ENCODE peak calls at places on chromosomes 3 and 15, in eight cellular contexts. R is A549, J is WTC11, A is HepG2, F is HCT116, P is H1, E is endothelial cell of umbilical vein, Y is GM12878. T is an unnamed sample.

GRCh38 chr15:48810414-48811324 is at the start of gene CEP152:
- DNase-seq in P (peak; percentile 100), F (peak; percentile 99), E (peak; percentile 100), R (peak; percentile 98), A (peak; percentile 98), Y (peak; percentile 98), J (peak; percentile 99), T (peak; percentile 98)

GRCh38 chr15:42159381-42160015 is 3.1 kb upstream of the PLA2G4F start:
- DNase-seq in F (no peak), Y (no peak), J (no peak), E (no peak), R (no peak), A (no peak), P (no peak), T (no peak)

GRCh38 chr15:79394231-79394630 is 37.9 kb upstream of the MINAR1 start:
- DNase-seq in A (no peak), Y (no peak), J (no peak), P (no peak), R (no peak), F (no peak), E (peak; percentile 25), T (no peak)

GRCh38 chr3:169085827-169086226 is 577.7 kb downstream of the MECOM start:
- DNase-seq in E (no peak), R (no peak), A (no peak), P (no peak), J (no peak), F (no peak), Y (no peak), T (no peak)

GRCh38 chr3:134093906-134094305 is 64.2 kb upstream of the SLCO2A1 start:
- DNase-seq in P (no peak), J (no peak), F (no peak), A (no peak), Y (no peak), E (no peak), R (no peak), T (no peak)

GRCh38 chr15:41043276-41043675 is 72.8 kb downstream of the INO80 start:
- DNase-seq in J (no peak), E (peak; percentile 11), R (no peak), P (no peak), A (peak; percentile 13), F (no peak), Y (no peak), T (no peak)

GRCh38 chr3:152127058-152127457 is 141.7 kb upstream of the MBNL1 start:
- DNase-seq in J (no peak), R (no peak), A (no peak), P (no peak), Y (peak; percentile 85), E (no peak), F (no peak), T (no peak)

GRCh38 chr3:10023587-10024310 is 2.5 kb upstream of the FANCD2 start:
- DNase-seq in P (no peak), A (no peak), E (no peak), Y (no peak), R (no peak), J (no peak), F (no peak), T (no peak)

GRCh38 chr3:182487048-182487447 is 306.3 kb upstream of the ATP11B start:
- DNase-seq in J (no peak), P (no peak), F (no peak), E (no peak), A (no peak), R (no peak), Y (no peak), T (no peak)

GRCh38 chr15:46309914-46310313 is 675.1 kb downstream of the SQOR start:
- DNase-seq in E (no peak), F (no peak), R (no peak), A (no peak), P (no peak), Y (no peak), J (peak; percentile 17), T (no peak)

GRCh38 chr3:71211083-71211482 is 372.4 kb downstream of the FOXP1 start:
- DNase-seq in P (no peak), Y (no peak), J (no peak), E (no peak), R (no peak), A (no peak), F (no peak), T (no peak)
- TF ChIP-seq MAX in P (no peak), Y (no peak), J (no peak), E (no peak), R (no peak), A (no peak), F (no peak), T (no peak)

GRCh38 chr15:66981746-66982145 is 83.7 kb upstream of the SMAD3 start:
- DNase-seq in A (no peak), E (no peak), J (no peak), P (no peak), R (no peak), Y (no peak), F (no peak), T (no peak)

GRCh38 chr15:66985653-66986052 is 79.7 kb upstream of the SMAD3 start:
- DNase-seq in R (no peak), P (no peak), E (no peak), Y (no peak), J (no peak), A (no peak), F (no peak), T (no peak)

GRCh38 chr15:66982250-66982649 is 83.2 kb upstream of the SMAD3 start:
- DNase-seq in J (no peak), P (no peak), Y (no peak), F (no peak), R (no peak), E (no peak), A (no peak), T (no peak)

GRCh38 chr15:66982816-66983215 is 82.6 kb upstream of the SMAD3 start:
- DNase-seq in A (no peak), R (no peak), P (no peak), J (no peak), E (no peak), F (no peak), Y (no peak), T (no peak)

DNA sequence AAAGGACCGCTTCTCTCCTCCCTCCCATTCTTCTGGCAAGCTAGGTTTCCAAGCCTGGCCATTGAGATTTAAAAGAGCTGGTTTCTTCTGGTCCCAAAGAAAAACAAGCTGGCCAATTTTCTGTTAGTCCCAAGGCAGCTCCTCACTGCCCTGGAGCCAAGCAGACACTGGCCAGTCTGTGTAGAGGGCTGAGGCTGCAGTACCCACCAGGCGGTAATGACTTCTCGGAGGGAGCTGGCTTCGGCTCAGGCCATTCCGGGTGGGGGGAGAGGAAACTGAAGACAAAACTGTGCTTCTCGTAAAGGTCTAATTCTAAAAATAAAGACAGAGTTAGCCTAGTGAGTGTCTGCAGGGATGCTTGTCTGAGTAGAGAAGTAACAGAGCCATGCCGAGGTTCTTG is 78.5 kb upstream of the SMAD3 start:
- DNase-seq in F (no peak), P (no peak), E (no peak), R (no peak), Y (no peak), A (no peak), J (no peak), T (no peak)
- TF ChIP-seq MAX in F (no peak), P (no peak), E (no peak), R (no peak), Y (no peak), A (no peak), J (no peak), T (no peak)

DNA sequence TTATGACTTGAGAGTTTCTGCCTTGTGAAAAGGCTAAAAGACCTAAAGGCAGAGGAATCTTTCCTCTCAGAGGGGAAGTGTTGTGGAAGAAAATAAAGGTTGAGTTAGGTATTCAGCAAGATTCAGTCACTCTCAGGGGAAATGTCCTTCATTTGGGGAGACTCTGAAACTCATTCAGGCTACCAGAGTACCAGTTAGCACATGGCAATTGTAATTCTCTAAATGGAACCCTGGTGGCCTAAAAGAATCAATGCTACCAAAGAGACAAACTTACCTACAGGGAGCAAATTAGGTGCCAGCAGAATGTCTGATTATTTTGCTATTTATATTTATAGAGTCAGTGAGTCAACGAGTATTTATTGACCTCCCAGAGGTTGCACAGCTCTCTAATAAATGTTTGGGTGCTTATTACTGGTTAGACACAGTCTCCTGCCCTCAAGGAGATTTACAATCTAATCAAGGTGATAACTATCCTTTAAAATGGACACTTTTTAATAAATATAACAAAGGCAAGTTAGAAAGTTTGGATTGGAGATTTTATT is 33.9 kb upstream of the CDIN1 start:
- DNase-seq in P (no peak), E (no peak), F (no peak), A (no peak), R (no peak), Y (no peak), J (no peak), T (no peak)
- TF ChIP-seq MAX in P (peak; percentile 54), E (no peak), F (no peak), A (no peak), R (no peak), Y (no peak), J (no peak), T (no peak)

GRCh38 chr15:32649336-32649735 is 7.8 kb downstream of the SCG5 start:
- DNase-seq in Y (no peak), P (no peak), R (peak; percentile 47), A (peak; percentile 63), E (no peak), F (no peak), J (no peak), T (peak; percentile 22)
- TF ChIP-seq MAX in Y (no peak), P (no peak), R (no peak), A (no peak), E (no peak), F (no peak), J (no peak), T (no peak)